ENCODE peak calls at places on chromosome 4, in seven cellular contexts. S, D, M, Q, H, R and Y are unnamed samples.

GRCh38 chr4:146273204-146273901 is 59.0 kb downstream of the REELD1 start:
- DNase-seq in D (no peak), S (no peak), Q (no peak), M (no peak), H (no peak), R (no peak), Y (no peak)

GRCh38 chr4:66639361-66639760 is 905.9 kb downstream of the CENPC start:
- DNase-seq in H (peak), R (no peak), D (no peak), Q (peak), M (peak), S (no peak), Y (no peak)

GRCh38 chr4:138188406-138189084 is 53.6 kb downstream of the SLC7A11 start:
- DNase-seq in M (no peak), H (no peak), S (no peak), R (no peak), D (no peak), Q (no peak), Y (no peak)

GRCh38 chr4:143667461-143667860 is 33.0 kb downstream of the FREM3 start:
- DNase-seq in R (no peak), D (no peak), Q (peak), H (peak), S (no peak), M (peak), Y (no peak)

GRCh38 chr4:88938138-88938537 is 118.8 kb downstream of the FAM13A start:
- DNase-seq in M (peak), D (no peak), R (no peak), S (no peak), Q (peak), H (peak), Y (peak)

GRCh38 chr4:40915318-40916217 is 165.8 kb downstream of the NSUN7 start:
- DNase-seq in R (no peak), D (no peak), M (no peak), H (no peak), Q (no peak), S (no peak), Y (no peak)

GRCh38 chr4:176444741-176445140 is 125.0 kb downstream of the SPCS3 start:
- DNase-seq in H (peak), S (no peak), D (no peak), M (peak), R (no peak), Q (no peak), Y (no peak)

GRCh38 chr4:43757147-43757546 is 691.5 kb downstream of the KCTD8 start:
- DNase-seq in M (no peak), S (no peak), D (no peak), Q (no peak), H (no peak), R (no peak), Y (peak)

GRCh38 chr4:102786279-102786678 is 25.5 kb upstream of the MANBA start:
- DNase-seq in S (no peak), Q (no peak), H (no peak), M (no peak), R (no peak), D (no peak), Y (no peak)

GRCh38 chr4:140071806-140072205 is 82.2 kb downstream of the MAML3 start:
- DNase-seq in H (peak), R (no peak), M (peak), Q (no peak), S (no peak), D (peak), Y (no peak)

GRCh38 chr4:15690020-15690809 is 8.6 kb downstream of the FAM200B start:
- DNase-seq in S (no peak), R (no peak), Q (peak), H (peak), M (no peak), D (no peak), Y (peak)

GRCh38 chr4:189202182-189202868 is 738.3 kb upstream of the FRG1 start:
- DNase-seq in Q (no peak), M (peak), H (peak), S (peak), R (no peak), D (peak), Y (peak)

GRCh38 chr4:75432683-75433082 is 81.5 kb downstream of the RCHY1 start:
- DNase-seq in H (peak), S (peak), R (no peak), M (no peak), Q (peak), D (peak), Y (peak)

GRCh38 chr4:174707897-174708296 is 121.2 kb downstream of the GLRA3 start:
- DNase-seq in D (no peak), S (no peak), R (no peak), Q (no peak), H (no peak), M (peak), Y (no peak)

GRCh38 chr4:183533698-183534097 is 28.8 kb downstream of the ING2 start:
- DNase-seq in M (no peak), Q (no peak), S (no peak), R (no peak), H (no peak), D (no peak), Y (no peak)

GRCh38 chr4:118765399-118765798 is 70.5 kb downstream of the SEC24D start:
- DNase-seq in H (peak), M (peak), Q (peak), S (peak), D (no peak), R (no peak), Y (peak)

GRCh38 chr4:119068529-119068962 is 67.1 kb upstream of the MYOZ2 start:
- DNase-seq in Q (no peak), R (no peak), D (no peak), S (no peak), H (no peak), M (no peak), Y (peak)

GRCh38 chr4:41913509-41913908 is 21.7 kb upstream of the TMEM33 start:
- DNase-seq in M (no peak), R (no peak), Q (no peak), D (no peak), S (no peak), H (no peak), Y (no peak)